ENCODE peak calls at places on chromosomes 2 and 18, in four cellular contexts. G is ACHN, M is MG63, L is NAMALWA. P is an unnamed sample.

GRCh38 chr2:83531211-83531610 is 927.9 kb downstream of the SUCLG1 start:
- DNase-seq in G (no peak), M (no peak), L (no peak), P (no peak)

GRCh38 chr2:2667690-2668089 is 336.6 kb upstream of the MYT1L start:
- DNase-seq in G (no peak), M (no peak), L (no peak), P (no peak)

GRCh38 chr18:32730620-32731021 is 42.2 kb downstream of the KLHL14 start:
- DNase-seq in M (no peak), L (peak), G (peak), P (no peak)

GRCh38 chr18:39051013-39051412 is 1485.4 kb upstream of the CELF4 start:
- DNase-seq in G (no peak), M (no peak), L (no peak), P (no peak)

GRCh38 chr2:230330725-230331124 is 3.7 kb downstream of the SP140L start:
- DNase-seq in M (no peak), L (no peak), G (no peak), P (no peak)

GRCh38 chr2:230898661-230899091 is 26.4 kb downstream of the GPR55 start:
- DNase-seq in L (no peak), M (no peak), G (no peak), P (no peak)

GRCh38 chr2:17576802-17577201 is 36.3 kb downstream of the VSNL1 start:
- DNase-seq in M (no peak), G (no peak), L (no peak), P (no peak)

GRCh38 chr2:147845608-147846002 is 776 bp downstream of the ACVR2A start:
- DNase-seq in M (no peak), G (peak), L (no peak), P (no peak)

GRCh38 chr18:34965108-34965507 is 76.1 kb upstream of the MAPRE2 start:
- DNase-seq in L (no peak), G (no peak), M (no peak), P (no peak)

GRCh38 chr2:43106767-43107527 is 119.5 kb downstream of the ZFP36L2 start:
- DNase-seq in L (peak), M (peak), G (no peak), P (no peak)

GRCh38 chr2:40179801-40180200 is 272.1 kb downstream of the SLC8A1 start:
- DNase-seq in G (no peak), M (no peak), L (no peak), P (no peak)

GRCh38 chr2:85756195-85756594 is 2.4 kb downstream of the ATOH8 start:
- DNase-seq in M (no peak), L (no peak), G (no peak), P (no peak)

GRCh38 chr2:66032376-66032775 is 402.5 kb upstream of the MEIS1 start:
- DNase-seq in M (no peak), G (no peak), L (no peak), P (no peak)

GRCh38 chr18:55753643-55754255 is 165.8 kb upstream of the TCF4 start:
- DNase-seq in G (no peak), L (no peak), M (peak), P (no peak)

GRCh38 chr2:159891917-159892691 is 94.1 kb upstream of the CD302 start:
- DNase-seq in G (peak), M (peak), L (no peak), P (no peak)

GRCh38 chr2:136247204-136247990 is 129.4 kb upstream of the CXCR4 start:
- DNase-seq in G (no peak), L (peak), M (peak), P (peak)

GRCh38 chr2:119431976-119432881 is 575 bp downstream of the TMEM37 start:
- DNase-seq in L (no peak), M (no peak), G (peak), P (no peak)

GRCh38 chr18:45589559-45590041 is 25.7 kb upstream of the SLC14A2 start:
- DNase-seq in L (no peak), M (peak), G (no peak), P (no peak)

GRCh38 chr2:163759013-163759412 is 23.2 kb upstream of the FIGN start:
- DNase-seq in L (no peak), M (no peak), G (no peak), P (no peak)

GRCh38 chr18:76941284-76941683 is 118.9 kb downstream of the ZNF236 start:
- DNase-seq in M (no peak), G (no peak), L (no peak), P (no peak)

GRCh38 chr2:175203621-175204496 is 22.3 kb upstream of the ATP5MC3 start:
- DNase-seq in G (peak), L (peak), M (peak), P (peak)

GRCh38 chr2:40130251-40130994 is 321.5 kb downstream of the SLC8A1 start:
- DNase-seq in G (no peak), M (no peak), L (no peak), P (no peak)

GRCh38 chr2:56684371-56684770 is 500.6 kb downstream of the CCDC85A start:
- DNase-seq in M (no peak), G (no peak), L (no peak), P (no peak)

GRCh38 chr2:66481100-66481549 is 46.2 kb downstream of the MEIS1 start:
- DNase-seq in L (no peak), G (no peak), M (no peak), P (no peak)

GRCh38 chr2:47174731-47175361 is 19.7 kb upstream of the STPG4 start:
- DNase-seq in L (peak), G (peak), M (peak), P (no peak)

GRCh38 chr2:8926356-8926755 is 77.1 kb downstream of the MBOAT2 start:
- DNase-seq in G (no peak), L (no peak), M (no peak), P (peak)

GRCh38 chr2:54523336-54523959 is 67.3 kb downstream of the SPTBN1 start:
- DNase-seq in M (no peak), L (no peak), G (no peak), P (no peak)

GRCh38 chr2:63494968-63495367 is 93.3 kb downstream of the WDPCP start:
- DNase-seq in G (no peak), L (no peak), M (no peak), P (no peak)

GRCh38 chr2:20164061-20164733 is 60.7 kb downstream of the SDC1 start:
- DNase-seq in G (peak), M (peak), L (peak), P (no peak)

GRCh38 chr2:72142743-72143440 is 4.8 kb downstream of the CYP26B1 start:
- DNase-seq in M (peak), G (no peak), L (no peak), P (peak)

GRCh38 chr18:70781860-70782453 is 493.1 kb downstream of the SOCS6 start:
- DNase-seq in M (peak), G (peak), L (peak), P (no peak)

GRCh38 chr2:237858294-237859081 is 935 bp upstream of the RAMP1 start:
- DNase-seq in L (peak), G (peak), M (peak), P (peak)

GRCh38 chr18:74840492-74841167 is 243.0 kb downstream of the ZNF407 start:
- DNase-seq in M (peak), L (no peak), G (no peak), P (no peak)